ENCODE peak calls at places on chromosomes 7 and 10, in ten cellular contexts. A is H1, U is astrocyte of the spinal cord, M is body of pancreas, R is OCI-LY7, O is foreskin fibroblast, C is cardiac fibroblast, I is BE2C, Z is fibroblast of the aortic adventitia, H is heart right ventricle. K is an unnamed sample.

GRCh38 chr7:101650579-101651081 is 21.5 kb upstream of the MYL10 start:
- DNase-seq in A (no peak), U (no peak), M (no peak), R (peak; percentile 62), O (peak; percentile 11), C (no peak), I (no peak), Z (peak; percentile 5), H (no peak), K (no peak)

GRCh38 chr7:45990276-45990675 is 69.2 kb upstream of the IGFBP3 start:
- DNase-seq in A (no peak), U (no peak), M (no peak), R (no peak), O (no peak), C (no peak), I (no peak), Z (no peak), H (no peak), K (no peak)

GRCh38 chr7:142549007-142549406 is 200.3 kb upstream of the PRSS1 start:
- DNase-seq in A (no peak), U (no peak), M (no peak), R (no peak), O (peak; percentile 65), C (peak; percentile 42), I (no peak), Z (peak; percentile 55), H (no peak), K (no peak)

GRCh38 chr10:127996586-127996985 is 89.7 kb downstream of the PTPRE start:
- DNase-seq in A (no peak), U (no peak), M (no peak), R (no peak), O (no peak), C (peak; percentile 73), I (no peak), Z (peak; percentile 18), H (no peak), K (no peak)

GRCh38 chr7:88480901-88481300 is 174.2 kb upstream of the STEAP4 start:
- DNase-seq in A (no peak), U (peak; percentile 48), M (no peak), R (no peak), O (peak; percentile 2), C (peak; percentile 0), I (no peak), Z (no peak), H (no peak), K (no peak)

GRCh38 chr10:119734396-119735332 is 8.8 kb downstream of the INPP5F start:
- DNase-seq in A (no peak), U (peak; percentile 67), M (no peak), R (no peak), O (peak; percentile 39), C (peak; percentile 39), I (no peak), Z (peak; percentile 50), H (no peak), K (no peak)

GRCh38 chr10:117189557-117189956 is 7.7 kb upstream of the KCNK18 start:
- DNase-seq in A (no peak), U (no peak), M (no peak), R (no peak), O (no peak), C (no peak), I (no peak), Z (no peak), H (no peak), K (no peak)

GRCh38 chr7:7769712-7770111 is 51.3 kb upstream of the RPA3 start:
- DNase-seq in A (no peak), U (no peak), M (no peak), R (no peak), O (no peak), C (no peak), I (no peak), Z (no peak), H (no peak), K (no peak)

GRCh38 chr7:101538596-101539459 is 90.3 kb downstream of the MYL10 start:
- DNase-seq in A (peak; percentile 21), U (peak; percentile 34), M (peak; percentile 38), R (peak; percentile 61), O (peak; percentile 81), C (peak; percentile 52), I (peak; percentile 73), Z (peak; percentile 37), H (peak; percentile 33), K (no peak)

GRCh38 chr7:117800841-117801240 is 72.4 kb downstream of the CTTNBP2 start:
- DNase-seq in A (no peak), U (no peak), M (no peak), R (no peak), O (no peak), C (no peak), I (no peak), Z (no peak), H (no peak), K (no peak)

GRCh38 chr7:123305840-123306375 is 106.1 kb upstream of the SLC13A1 start:
- DNase-seq in A (no peak), U (no peak), M (no peak), R (no peak), O (no peak), C (no peak), I (no peak), Z (no peak), H (no peak), K (no peak)

GRCh38 chr7:9939171-9939570 is 1034.5 kb upstream of the PHF14 start:
- DNase-seq in A (no peak), U (peak; percentile 17), M (no peak), R (no peak), O (no peak), C (no peak), I (no peak), Z (no peak), H (no peak), K (no peak)

GRCh38 chr7:110418651-110419270 is 672.2 kb upstream of the LRRN3 start:
- DNase-seq in A (no peak), U (no peak), M (no peak), R (no peak), O (no peak), C (no peak), I (no peak), Z (no peak), H (no peak), K (no peak)

GRCh38 chr10:124589491-124590006 is 127.9 kb downstream of the LHPP start:
- DNase-seq in A (no peak), U (peak; percentile 38), M (peak; percentile 74), R (no peak), O (no peak), C (peak; percentile 34), I (peak; percentile 1), Z (peak; percentile 13), H (no peak), K (no peak)
- H3K4me3 ChIP-seq in A (no peak overlapping the region), U (no peak overlapping the region), M (no peak overlapping the region), R (no peak overlapping the region), O (no peak overlapping the region), C (no peak overlapping the region), I (no peak overlapping the region), Z (no peak overlapping the region), H (no peak overlapping the region), K (no peak overlapping the region)

GRCh38 chr10:78433063-78433717 is 399.5 kb downstream of the RPS24 start:
- DNase-seq in A (no peak), U (no peak), M (peak; percentile 10), R (no peak), O (no peak), C (no peak), I (no peak), Z (no peak), H (no peak), K (no peak)

GRCh38 chr10:78434886-78435285 is 401.2 kb downstream of the RPS24 start:
- DNase-seq in A (no peak), U (no peak), M (peak; percentile 8), R (no peak), O (no peak), C (no peak), I (no peak), Z (no peak), H (no peak), K (no peak)

GRCh38 chr10:78429994-78430393 is 396.3 kb downstream of the RPS24 start:
- DNase-seq in A (no peak), U (no peak), M (no peak), R (no peak), O (no peak), C (no peak), I (no peak), Z (no peak), H (no peak), K (no peak)

GRCh38 chr10:78433722-78434535 is 400.3 kb downstream of the RPS24 start:
- DNase-seq in A (no peak), U (no peak), M (peak; percentile 66), R (peak; percentile 33), O (no peak), C (no peak), I (peak; percentile 84), Z (no peak), H (no peak), K (no peak)

DNA sequence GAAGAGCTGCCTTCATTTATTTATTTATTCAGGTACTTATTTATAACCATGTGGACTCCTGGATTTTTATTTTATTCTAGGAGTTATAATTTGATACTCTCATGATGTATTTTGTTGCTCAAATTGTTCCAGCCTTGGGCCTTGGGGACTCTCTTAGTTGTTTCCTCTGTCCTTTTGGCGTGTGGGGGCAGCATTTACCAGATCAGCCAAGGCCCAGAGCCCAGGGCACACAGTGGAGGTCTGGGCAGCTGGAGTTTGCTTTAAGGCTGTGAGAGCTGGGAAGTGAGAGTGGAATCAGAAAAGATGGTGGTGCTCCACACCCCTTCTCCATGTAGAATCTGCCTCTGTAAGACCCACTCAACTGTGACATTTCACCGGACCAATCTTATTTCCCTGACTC is 398.9 kb downstream of the RPS24 start:
- DNase-seq in A (no peak), U (no peak), M (peak; percentile 12), R (peak; percentile 3), O (no peak), C (peak; percentile 48), I (peak; percentile 61), Z (peak; percentile 29), H (no peak), K (no peak)
- TF ChIP-seq CTCF in A (peak; percentile 9), U (no peak), M (no peak), R (peak; percentile 29), O (peak; percentile 5), C (no peak), I (peak; percentile 59), Z (no peak), H (peak; percentile 20), K (no peak)

GRCh38 chr7:66357062-66357461 is 151.9 kb downstream of the TPST1 start:
- DNase-seq in A (no peak), U (no peak), M (no peak), R (no peak), O (no peak), C (no peak), I (no peak), Z (no peak), H (no peak), K (no peak)
- H3K4me3 ChIP-seq in A (no peak overlapping the region), U (no peak overlapping the region), M (no peak overlapping the region), R (no peak overlapping the region), O (no peak overlapping the region), C (no peak overlapping the region), I (no peak overlapping the region), Z (no peak overlapping the region), H (no peak overlapping the region), K (no peak overlapping the region)

DNA sequence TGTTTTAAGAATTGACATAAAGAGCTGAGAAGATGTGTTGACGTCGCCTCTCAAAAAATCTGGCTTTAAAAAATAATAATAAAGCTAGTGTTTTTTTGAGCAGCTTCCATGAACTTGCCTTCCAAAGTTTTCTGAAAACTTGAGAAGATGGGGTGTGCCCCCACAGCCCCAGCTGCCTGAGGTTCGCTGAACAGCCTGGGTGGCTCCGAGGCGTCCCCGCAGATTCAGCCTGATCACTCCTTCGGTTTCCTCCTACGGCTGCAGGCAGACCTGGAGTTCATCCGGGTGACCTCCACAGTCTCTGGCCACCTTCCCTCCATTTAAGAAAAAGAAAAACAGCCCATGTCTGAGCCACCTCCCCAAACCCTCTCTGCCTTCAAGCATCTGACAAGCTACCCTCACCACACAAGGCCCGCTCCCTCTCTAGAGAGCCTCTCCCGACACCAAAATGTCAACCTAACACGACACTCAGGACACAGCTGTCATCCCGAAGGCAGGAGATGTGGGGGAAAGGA is 177.8 kb downstream of the PTPRN2 start:
- DNase-seq in A (no peak), U (no peak), M (peak; percentile 1), R (no peak), O (no peak), C (no peak), I (no peak), Z (no peak), H (no peak), K (no peak)
- TF ChIP-seq CTCF in A (no peak), U (no peak), M (no peak), R (no peak), O (no peak), C (no peak), I (no peak), Z (no peak), H (no peak), K (no peak)

K was measured in AG04449.